ENCODE peak calls at places on chromosome 4, in four cellular contexts. Y is choroid plexus epithelial cell, I is A549, V is skeletal muscle cell. C is an unnamed sample.
A peak's percentile ranks its signal among the peaks of the same experiment; 100 is the strongest.

GRCh38 chr4:14853186-14853946 is 148.9 kb upstream of the CPEB2 start:
- DNase-seq in V (peak; percentile 88), I (peak; percentile 39), Y (peak; percentile 95), C (peak; percentile 55)

GRCh38 chr4:66279084-66279483 is 608.8 kb upstream of the EPHA5 start:
- DNase-seq in V (no peak), Y (no peak), I (no peak), C (no peak)

GRCh38 chr4:163748474-163748873 is 254.0 kb downstream of the TMA16 start:
- DNase-seq in I (peak; percentile 19), Y (peak; percentile 21), V (peak; percentile 13), C (no peak)

GRCh38 chr4:100106982-100107381 is 83.3 kb downstream of the DDIT4L start:
- DNase-seq in V (no peak), I (no peak), Y (no peak), C (no peak)

GRCh38 chr4:152415980-152416379 is 119.9 kb downstream of the FBXW7 start:
- DNase-seq in Y (peak; percentile 71), V (no peak), I (no peak), C (no peak)

GRCh38 chr4:89379541-89380035 is 72.0 kb upstream of the GPRIN3 start:
- DNase-seq in I (no peak), V (no peak), Y (no peak), C (no peak)

GRCh38 chr4:134200811-134201215 is 776 bp downstream of the PABPC4L start:
- DNase-seq in I (no peak), Y (peak; percentile 13), V (no peak), C (no peak)

GRCh38 chr4:61202638-61203495 is 2.7 kb downstream of the ADGRL3 start:
- DNase-seq in I (no peak), Y (peak; percentile 54), V (no peak), C (no peak)

GRCh38 chr4:149409186-149410056 is 406.2 kb downstream of the IQCM start:
- DNase-seq in Y (peak; percentile 58), V (peak; percentile 72), I (peak; percentile 52), C (peak; percentile 82)

GRCh38 chr4:106530816-106531215 is 162.2 kb upstream of the GIMD1 start:
- DNase-seq in I (no peak), V (peak; percentile 4), Y (no peak), C (no peak)

GRCh38 chr4:20724915-20725314 is 24.7 kb downstream of the PACRGL start:
- DNase-seq in V (no peak), I (no peak), Y (no peak), C (no peak)

GRCh38 chr4:77385124-77385969 is 220.3 kb upstream of the CXCL13 start:
- DNase-seq in Y (peak; percentile 84), I (peak; percentile 53), V (peak; percentile 30), C (peak; percentile 70)

GRCh38 chr4:54289316-54289715 is 60.2 kb downstream of the PDGFRA start:
- DNase-seq in V (no peak), Y (no peak), I (no peak), C (no peak)

GRCh38 chr4:83109480-83110221 is 4.9 kb downstream of the PLAC8 start:
- DNase-seq in V (no peak), I (peak; percentile 44), Y (peak; percentile 18), C (no peak)

GRCh38 chr4:168028970-168029610 is 63.2 kb upstream of the ANXA10 start:
- DNase-seq in V (peak; percentile 5), I (no peak), Y (no peak), C (no peak)

GRCh38 chr4:65535128-65535527 is 135.2 kb downstream of the EPHA5 start:
- DNase-seq in V (no peak), I (peak; percentile 23), Y (no peak), C (no peak)

DNA sequence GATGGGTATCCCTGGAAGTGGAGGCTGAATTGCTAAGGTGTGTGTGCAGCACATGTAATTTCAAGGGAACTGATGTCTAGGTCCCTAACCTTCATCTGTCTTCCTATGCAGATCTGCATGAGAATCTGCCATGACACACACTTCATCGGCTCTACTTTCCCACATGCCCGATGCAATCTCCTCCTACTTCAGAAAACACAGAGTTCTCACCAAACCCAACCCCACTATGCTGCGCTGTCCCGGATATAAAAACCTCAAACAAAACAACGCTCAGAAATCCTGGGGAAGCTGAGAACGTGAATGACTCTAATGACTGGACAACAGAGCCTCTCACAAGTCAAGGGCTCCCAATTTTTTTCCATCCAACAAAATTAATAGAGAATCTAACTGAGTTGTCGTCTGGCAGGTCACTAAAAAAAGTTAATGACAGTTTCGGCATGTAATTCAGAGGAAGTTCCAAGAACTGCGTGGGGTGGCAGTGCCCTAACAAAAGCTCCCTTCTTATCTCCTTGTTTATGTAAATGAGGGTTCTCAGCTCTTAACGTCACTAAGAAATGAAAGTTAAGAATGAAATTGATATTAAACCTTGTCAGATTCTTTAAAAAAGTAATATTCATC is 39.0 kb downstream of the STX18 start:
- DNase-seq in V (no peak), I (no peak), Y (peak; percentile 90), C (peak; percentile 49)
- H3K4me3 ChIP-seq in V (no peak overlapping the region), I (no peak overlapping the region), Y (peak overlapping the region; percentile 46), C (peak overlapping the region; percentile 10)

DNA sequence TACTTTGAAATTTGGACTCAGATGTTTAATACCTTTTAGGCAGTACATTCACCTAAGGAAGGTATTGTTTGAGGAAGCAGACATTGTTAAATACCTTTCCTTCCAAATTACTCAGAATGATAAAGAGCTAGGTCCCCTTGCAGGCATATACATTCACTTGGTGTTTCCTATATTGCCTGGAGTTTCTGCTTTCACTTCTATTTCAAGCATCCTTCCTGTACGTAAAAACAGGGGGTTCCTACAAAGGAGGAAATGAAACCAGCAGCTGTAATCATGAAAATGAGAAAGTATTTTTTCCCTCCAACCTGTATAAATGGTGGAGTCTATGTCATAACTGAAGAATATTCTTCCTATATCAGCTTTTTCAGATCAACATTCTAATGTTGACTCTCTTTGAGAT is 90.4 kb upstream of the RASGEF1B start:
- DNase-seq in Y (no peak), V (no peak), I (no peak), C (no peak)
- H3K4me3 ChIP-seq in Y (no peak overlapping the region), V (no peak overlapping the region), I (no peak overlapping the region), C (no peak overlapping the region)

DNA sequence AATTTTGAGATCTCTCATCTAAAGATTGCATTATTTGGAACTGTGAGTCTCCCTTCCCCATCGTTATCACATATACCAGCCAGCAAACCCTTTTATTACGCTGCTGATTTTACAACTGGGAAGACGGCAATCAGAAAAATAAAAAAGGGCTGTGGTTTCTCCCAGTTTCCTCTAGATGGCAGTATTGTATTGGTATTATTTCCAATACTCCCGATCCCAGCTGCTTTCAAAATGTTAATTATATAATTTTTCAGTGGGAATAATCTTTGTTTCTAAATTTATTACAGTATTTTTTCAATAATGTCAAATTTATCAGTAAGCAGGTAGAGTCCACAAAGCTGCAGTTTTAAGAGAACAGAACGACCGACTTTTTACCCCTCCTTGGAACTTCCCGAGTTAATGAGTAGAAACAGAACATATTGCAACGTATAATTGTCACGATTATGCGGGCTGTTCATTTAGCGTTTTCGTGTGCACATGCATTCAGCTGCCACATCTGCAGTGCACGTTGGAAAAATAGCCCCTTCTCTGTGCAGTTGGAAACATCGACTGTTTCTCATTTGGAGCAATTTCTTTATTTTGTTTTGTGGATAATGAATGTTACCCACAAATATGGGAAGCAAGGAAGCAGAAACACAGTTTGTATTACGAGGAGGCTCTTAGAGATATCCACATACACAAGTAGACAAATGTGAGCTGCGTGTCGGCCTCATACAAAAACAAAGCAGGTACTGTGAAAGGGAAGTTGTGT is 187.9 kb downstream of the STIM2 start:
- DNase-seq in Y (peak; percentile 41), I (peak; percentile 4), V (no peak), C (peak; percentile 8)
- H3K4me3 ChIP-seq in Y (peak overlapping the region; percentile 36), I (peak overlapping the region; percentile 28), V (peak overlapping the region; percentile 40), C (peak overlapping the region; percentile 33)

GRCh38 chr4:99002274-99002673 is 6.8 kb downstream of the METAP1 start:
- DNase-seq in I (no peak), V (no peak), Y (no peak), C (no peak)

GRCh38 chr4:99011910-99012309 is 16.4 kb downstream of the METAP1 start:
- DNase-seq in Y (no peak), V (no peak), I (no peak), C (no peak)

GRCh38 chr4:99013402-99013843 is 17.9 kb downstream of the METAP1 start:
- DNase-seq in Y (peak; percentile 7), V (no peak), I (no peak), C (no peak)

GRCh38 chr4:99013884-99014523 is 18.5 kb downstream of the METAP1 start:
- DNase-seq in V (no peak), Y (no peak), I (no peak), C (no peak)

DNA sequence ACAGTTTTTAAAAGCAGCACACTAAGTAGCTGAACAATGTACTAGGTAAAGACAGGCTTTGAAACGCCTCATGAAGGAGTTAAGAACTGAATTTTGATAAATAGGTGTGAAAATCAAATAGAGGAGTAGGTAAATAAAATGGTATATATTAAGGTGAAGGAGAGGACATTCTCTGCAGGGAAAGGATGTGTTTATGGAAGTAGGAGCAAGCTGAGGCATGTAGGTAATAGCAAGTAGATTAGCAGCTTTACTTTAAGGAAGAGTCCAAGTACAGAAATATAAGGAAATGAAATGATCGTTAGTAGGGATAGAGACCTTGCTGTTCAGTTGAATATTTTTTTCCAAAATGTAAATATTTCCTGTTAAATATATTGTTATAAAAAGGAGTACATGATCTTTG is 12.5 kb downstream of the METAP1 start:
- DNase-seq in I (no peak), Y (no peak), V (no peak), C (no peak)
- H3K4me3 ChIP-seq in I (no peak overlapping the region), Y (no peak overlapping the region), V (no peak overlapping the region), C (no peak overlapping the region)

GRCh38 chr4:86972997-86973396 is 38.2 kb downstream of the AFF1 start:
- DNase-seq in V (no peak), I (no peak), Y (peak; percentile 31), C (no peak)
- H3K4me3 ChIP-seq in V (no peak overlapping the region), I (no peak overlapping the region), Y (no peak overlapping the region), C (no peak overlapping the region)

GRCh38 chr4:43391084-43391483 is 498.6 kb downstream of the GRXCR1 start:
- DNase-seq in V (no peak), Y (no peak), I (no peak), C (no peak)

GRCh38 chr4:43399726-43400125 is 507.2 kb downstream of the GRXCR1 start:
- DNase-seq in V (no peak), Y (no peak), I (no peak), C (no peak)

GRCh38 chr4:43394976-43395375 is 502.5 kb downstream of the GRXCR1 start:
- DNase-seq in V (no peak), I (no peak), Y (peak; percentile 30), C (no peak)
- H3K4me3 ChIP-seq in V (no peak overlapping the region), I (no peak overlapping the region), Y (no peak overlapping the region), C (no peak overlapping the region)

GRCh38 chr4:165384186-165384585 is 5.4 kb downstream of the CPE start:
- DNase-seq in I (no peak), V (no peak), Y (no peak), C (no peak)

GRCh38 chr4:165383757-165384156 is 4.9 kb downstream of the CPE start:
- DNase-seq in V (no peak), Y (peak; percentile 45), I (no peak), C (no peak)

GRCh38 chr4:165382640-165383039 is 3.8 kb downstream of the CPE start:
- DNase-seq in V (no peak), I (no peak), Y (no peak), C (no peak)

GRCh38 chr4:165379662-165380061 is 854 bp downstream of the CPE start:
- DNase-seq in I (no peak), Y (peak; percentile 61), V (no peak), C (no peak)

DNA sequence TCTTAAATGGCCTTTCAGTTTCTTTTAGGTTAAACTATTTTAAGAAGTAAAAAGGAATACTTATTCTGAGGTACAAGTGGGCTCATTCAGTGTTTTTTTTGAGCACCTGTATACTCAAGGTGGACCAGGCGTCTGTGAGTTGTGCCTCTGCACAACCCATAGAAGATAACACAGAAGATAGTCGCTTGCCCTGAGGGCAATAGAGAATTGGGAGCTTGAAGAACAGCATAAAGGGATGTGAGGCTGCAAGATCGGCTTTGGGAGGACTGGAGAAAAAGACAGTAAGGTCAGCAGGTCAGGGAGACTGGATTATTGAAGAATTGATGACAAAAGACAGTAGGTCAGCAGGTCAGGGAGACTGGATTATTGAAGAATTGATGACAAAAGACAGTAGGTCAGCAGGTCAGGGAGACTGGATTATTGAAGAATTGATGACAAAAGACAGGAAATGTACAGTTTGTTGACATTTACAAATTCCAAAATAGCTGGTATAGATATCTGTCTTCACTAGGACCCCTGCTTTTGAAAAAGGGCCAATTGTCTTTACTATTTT is 3.1 kb downstream of the CPE start:
- DNase-seq in V (no peak), Y (no peak), I (no peak), C (no peak)
- H3K4me3 ChIP-seq in V (no peak overlapping the region), Y (no peak overlapping the region), I (no peak overlapping the region), C (no peak overlapping the region)

C was measured in astrocyte of the cerebellum.